ENCODE peak calls at places on chromosomes 3 and 15, in six cellular contexts. Q is thoracic aorta, H is WTC11, T is CMK, U is progenitor cell of endocrine pancreas, G is hypothalamus. N is an unnamed sample.

GRCh38 chr3:89098964-89099585 is 8.3 kb upstream of the EPHA3 start:
- DNase-seq in Q (no peak), H (peak), T (no peak), U (peak), G (no peak), N (no peak)

GRCh38 chr3:57949779-57950618 is 58.2 kb upstream of the FLNB start:
- DNase-seq in Q (no peak), H (no peak), T (no peak), U (no peak), G (no peak), N (no peak)

GRCh38 chr3:184175506-184175905 is 851 bp downstream of the AP2M1 start:
- DNase-seq in Q (no peak), H (no peak), T (no peak), U (no peak), G (no peak), N (no peak)

GRCh38 chr3:142808103-142808917 is 80.6 kb downstream of the PCOLCE2 start:
- DNase-seq in Q (no peak), H (no peak), T (no peak), U (no peak), G (no peak), N (no peak)

GRCh38 chr3:192260611-192261010 is 466.7 kb downstream of the FGF12 start:
- DNase-seq in Q (no peak), H (no peak), T (no peak), U (no peak), G (no peak), N (no peak)

GRCh38 chr3:141412936-141413354 is 44.6 kb downstream of the ZBTB38 start:
- DNase-seq in Q (peak), H (no peak), T (no peak), U (no peak), G (peak), N (no peak)

GRCh38 chr3:23446301-23446700 is 243.2 kb downstream of the UBE2E2 start:
- DNase-seq in Q (no peak), H (no peak), T (no peak), U (no peak), G (no peak), N (no peak)

GRCh38 chr3:142595581-142595950 is 627 bp upstream of the PLS1 start:
- DNase-seq in Q (no peak), H (no peak), T (no peak), U (no peak), G (no peak), N (no peak)

GRCh38 chr15:74240897-74241614 is 4.9 kb downstream of the CCDC33 start:
- DNase-seq in Q (no peak), H (no peak), T (no peak), U (no peak), G (no peak), N (no peak)

GRCh38 chr3:11059090-11059798 is 66.7 kb downstream of the SLC6A1 start:
- DNase-seq in Q (peak), H (peak), T (peak), U (peak), G (peak), N (no peak)

GRCh38 chr3:99659965-99660364 is 21.6 kb downstream of the COL8A1 start:
- DNase-seq in Q (no peak), H (no peak), T (no peak), U (no peak), G (no peak), N (no peak)

GRCh38 chr3:3998140-3998977 is 199.1 kb downstream of the LRRN1 start:
- DNase-seq in Q (no peak), H (peak), T (peak), U (no peak), G (no peak), N (peak)

GRCh38 chr3:46112296-46112695 is 85.0 kb upstream of the XCR1 start:
- DNase-seq in Q (no peak), H (no peak), T (no peak), U (no peak), G (no peak), N (no peak)

GRCh38 chr3:47817609-47818008 is 14.7 kb downstream of the DHX30 start:
- DNase-seq in Q (no peak), H (no peak), T (no peak), U (no peak), G (no peak), N (no peak)

GRCh38 chr15:62684143-62684808 is 358.3 kb upstream of the TPM1 start:
- DNase-seq in Q (no peak), H (no peak), T (no peak), U (no peak), G (no peak), N (no peak)

GRCh38 chr3:33218446-33219174 is at the start of gene SUSD5:
- DNase-seq in Q (no peak), H (peak), T (no peak), U (peak), G (no peak), N (peak)

GRCh38 chr15:41989573-41990242 is 17.4 kb upstream of the EHD4 start:
- DNase-seq in Q (peak), H (peak), T (no peak), U (peak), G (peak), N (peak)

GRCh38 chr15:88337993-88338392 is 81.5 kb upstream of the NTRK3 start:
- DNase-seq in Q (no peak), H (no peak), T (no peak), U (no peak), G (no peak), N (no peak)

GRCh38 chr3:71542548-71543370 is 40.8 kb downstream of the FOXP1 start:
- DNase-seq in Q (peak), H (no peak), T (peak), U (no peak), G (peak), N (no peak)

GRCh38 chr3:154214320-154214719 is 93.1 kb downstream of the ARHGEF26 start:
- DNase-seq in Q (no peak), H (no peak), T (no peak), U (no peak), G (no peak), N (no peak)

GRCh38 chr3:123283657-123284398 is 82.1 kb downstream of the SEC22A start:
- DNase-seq in Q (no peak), H (no peak), T (no peak), U (no peak), G (no peak), N (no peak)

GRCh38 chr3:42898896-42899675 is 6.9 kb upstream of the ZNF662 start:
- DNase-seq in Q (no peak), H (no peak), T (no peak), U (no peak), G (no peak), N (no peak)

GRCh38 chr3:42133500-42134298 is 42.5 kb downstream of the TRAK1 start:
- DNase-seq in Q (no peak), H (no peak), T (no peak), U (no peak), G (no peak), N (no peak)

GRCh38 chr3:2923390-2923789 is 186.8 kb downstream of the IL5RA start:
- DNase-seq in Q (no peak), H (no peak), T (no peak), U (no peak), G (no peak), N (no peak)